ENCODE peak calls at places on chromosomes 1 and 21, in eight cellular contexts. M is A549; I is tibial nerve; X is CD8-positive, alpha-beta T cell; O is cardiac fibroblast; S is B cell; J is osteocyte; K is Calu3. N is an unnamed sample.

GRCh38 chr1:244197851-244198375 is 146.8 kb downstream of the ZBTB18 start:
- DNase-seq in M (no peak), I (no peak), X (no peak), O (no peak), S (no peak), J (no peak), K (no peak), N (no peak)

GRCh38 chr1:25702101-25702775 is 85.6 kb downstream of the MAN1C1 start:
- DNase-seq in M (no peak), I (no peak), X (no peak), O (no peak), S (no peak), J (no peak), K (no peak), N (no peak)

GRCh38 chr1:36352141-36352909 is 28.9 kb upstream of the EVA1B start:
- DNase-seq in M (no peak), I (no peak), X (no peak), O (peak), S (no peak), J (no peak), K (peak), N (no peak)

GRCh38 chr1:33500547-33500946 is 28.1 kb downstream of the ZSCAN20 start:
- DNase-seq in M (no peak), I (no peak), X (no peak), O (no peak), S (no peak), J (no peak), K (no peak), N (peak)

GRCh38 chr1:1171551-1172340 is 1.9 kb upstream of the TTLL10 start:
- DNase-seq in M (no peak), I (no peak), X (peak), O (no peak), S (peak), J (no peak), K (no peak), N (peak)

GRCh38 chr1:93704063-93704462 is 22.4 kb upstream of the BCAR3 start:
- DNase-seq in M (no peak), I (no peak), X (no peak), O (no peak), S (peak), J (no peak), K (no peak), N (no peak)

GRCh38 chr1:111471012-111471411 is 2.8 kb upstream of the C1orf162 start:
- DNase-seq in M (no peak), I (no peak), X (peak), O (no peak), S (peak), J (no peak), K (no peak), N (no peak)

GRCh38 chr1:203217139-203217621 is 12.3 kb downstream of the CHIT1 start:
- DNase-seq in M (no peak), I (no peak), X (no peak), O (no peak), S (no peak), J (no peak), K (peak), N (peak)

GRCh38 chr1:232655041-232655745 is 25.3 kb upstream of the SIPA1L2 start:
- DNase-seq in M (no peak), I (no peak), X (no peak), O (no peak), S (no peak), J (no peak), K (no peak), N (no peak)

GRCh38 chr1:248792342-248792741 is 33.4 kb downstream of the SH3BP5L start:
- DNase-seq in M (no peak), I (no peak), X (no peak), O (no peak), S (no peak), J (no peak), K (no peak), N (no peak)

GRCh38 chr1:226994357-226995063 is 54.4 kb downstream of the COQ8A start:
- DNase-seq in M (no peak), I (no peak), X (no peak), O (no peak), S (no peak), J (no peak), K (no peak), N (no peak)

GRCh38 chr1:225460021-225460736 is 32.3 kb upstream of the LBR start:
- DNase-seq in M (no peak), I (no peak), X (no peak), O (no peak), S (no peak), J (no peak), K (no peak), N (no peak)
- TF ChIP-seq CTCF in M (no peak), I (no peak), X (no peak), O (peak), S (no peak), J (no peak), K (no peak), N (no peak)

GRCh38 chr21:45578811-45579381 is 36.7 kb upstream of the SLC19A1 start:
- DNase-seq in M (no peak), I (no peak), X (no peak), O (no peak), S (no peak), J (peak), K (no peak), N (no peak)

GRCh38 chr21:45577806-45578801 is 35.9 kb upstream of the SLC19A1 start:
- DNase-seq in M (no peak), I (no peak), X (no peak), O (no peak), S (no peak), J (peak), K (peak), N (no peak)

GRCh38 chr21:45580181-45580575 is 37.9 kb upstream of the SLC19A1 start:
- DNase-seq in M (no peak), I (no peak), X (no peak), O (no peak), S (no peak), J (peak), K (no peak), N (no peak)

GRCh38 chr21:45580576-45581321 is 38.5 kb upstream of the SLC19A1 start:
- DNase-seq in M (no peak), I (no peak), X (no peak), O (no peak), S (no peak), J (peak), K (no peak), N (no peak)

GRCh38 chr21:45579383-45580180 is 37.3 kb upstream of the SLC19A1 start:
- DNase-seq in M (no peak), I (no peak), X (no peak), O (no peak), S (no peak), J (peak), K (no peak), N (no peak)
- TF ChIP-seq CTCF in M (no peak), I (no peak), X (no peak), O (no peak), S (no peak), J (no peak), K (no peak), N (no peak)

DNA sequence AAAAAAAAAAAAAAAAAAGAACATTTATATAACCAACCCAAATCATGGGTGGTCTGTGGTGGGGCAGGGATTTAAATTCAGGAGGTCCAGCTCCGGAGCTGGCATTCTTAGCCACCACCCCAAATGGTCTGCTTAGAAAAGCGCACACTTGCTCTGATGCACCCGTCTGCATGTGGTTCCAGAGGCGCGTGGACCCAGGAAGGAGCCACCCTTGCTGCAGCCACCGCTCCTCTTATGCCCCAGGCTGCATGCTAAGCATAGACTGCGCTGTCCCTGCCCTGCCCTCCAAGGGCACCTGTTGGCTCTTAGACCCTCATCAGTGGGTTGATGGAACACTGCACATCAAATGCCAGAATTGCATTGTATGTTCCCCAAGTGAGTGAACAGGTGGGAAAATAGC is 41.4 kb downstream of the ATP5PO start:
- DNase-seq in M (no peak), I (no peak), X (no peak), O (no peak), S (no peak), J (no peak), K (no peak), N (no peak)
- TF ChIP-seq CTCF in M (no peak), I (no peak), X (no peak), O (no peak), S (no peak), J (no peak), K (no peak), N (no peak)

DNA sequence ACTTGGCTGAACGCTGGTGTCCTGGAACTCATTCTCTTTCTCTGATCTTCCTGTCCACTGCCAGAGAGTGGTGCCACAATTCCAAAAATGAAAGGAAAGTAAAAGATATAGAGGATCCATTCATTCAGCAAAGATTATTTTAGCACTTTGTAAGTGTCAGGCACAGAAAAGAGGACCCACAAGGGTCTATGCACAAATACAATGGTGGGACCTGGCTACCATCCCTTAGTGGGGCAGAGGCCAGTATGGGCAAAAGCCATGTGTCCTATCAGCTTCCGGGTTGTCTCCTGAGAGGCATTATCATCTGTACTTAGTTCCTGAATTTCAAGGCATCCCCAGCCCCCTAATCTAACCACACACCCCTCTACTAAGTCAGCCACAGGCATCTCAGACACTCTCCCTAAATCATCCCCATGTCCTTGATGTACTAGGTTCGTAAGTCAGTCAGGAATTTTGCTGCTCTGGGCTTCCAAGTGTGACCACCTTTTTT is 19.0 kb downstream of the SSR2 start:
- DNase-seq in M (no peak), I (no peak), X (no peak), O (no peak), S (no peak), J (no peak), K (no peak), N (no peak)
- TF ChIP-seq CTCF in M (no peak), I (no peak), X (no peak), O (no peak), S (no peak), J (peak), K (no peak), N (no peak)

DNA sequence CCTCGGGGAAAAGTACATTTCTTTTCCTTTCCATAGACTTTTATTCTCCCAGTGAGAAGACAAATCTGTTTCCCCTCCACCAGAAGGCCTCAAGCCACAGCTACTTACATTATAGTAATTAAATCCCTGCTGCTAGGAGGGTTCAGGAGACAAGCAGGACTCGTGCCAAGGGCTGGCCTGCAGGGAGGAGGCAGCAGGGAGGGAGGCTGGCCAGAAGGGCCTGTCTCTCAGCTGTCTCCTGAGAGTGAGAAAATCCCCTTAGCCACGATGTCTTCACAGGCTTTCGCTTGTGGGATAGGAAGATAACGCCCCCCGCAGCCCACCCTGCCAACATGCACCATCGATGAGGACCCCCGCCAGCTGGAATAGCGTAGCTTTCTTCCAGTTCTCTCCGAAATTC is 14.0 kb downstream of the KCNN3 start:
- DNase-seq in M (no peak), I (no peak), X (no peak), O (no peak), S (no peak), J (no peak), K (no peak), N (no peak)
- TF ChIP-seq CTCF in M (no peak), I (no peak), X (no peak), O (no peak), S (no peak), J (no peak), K (no peak), N (no peak)

DNA sequence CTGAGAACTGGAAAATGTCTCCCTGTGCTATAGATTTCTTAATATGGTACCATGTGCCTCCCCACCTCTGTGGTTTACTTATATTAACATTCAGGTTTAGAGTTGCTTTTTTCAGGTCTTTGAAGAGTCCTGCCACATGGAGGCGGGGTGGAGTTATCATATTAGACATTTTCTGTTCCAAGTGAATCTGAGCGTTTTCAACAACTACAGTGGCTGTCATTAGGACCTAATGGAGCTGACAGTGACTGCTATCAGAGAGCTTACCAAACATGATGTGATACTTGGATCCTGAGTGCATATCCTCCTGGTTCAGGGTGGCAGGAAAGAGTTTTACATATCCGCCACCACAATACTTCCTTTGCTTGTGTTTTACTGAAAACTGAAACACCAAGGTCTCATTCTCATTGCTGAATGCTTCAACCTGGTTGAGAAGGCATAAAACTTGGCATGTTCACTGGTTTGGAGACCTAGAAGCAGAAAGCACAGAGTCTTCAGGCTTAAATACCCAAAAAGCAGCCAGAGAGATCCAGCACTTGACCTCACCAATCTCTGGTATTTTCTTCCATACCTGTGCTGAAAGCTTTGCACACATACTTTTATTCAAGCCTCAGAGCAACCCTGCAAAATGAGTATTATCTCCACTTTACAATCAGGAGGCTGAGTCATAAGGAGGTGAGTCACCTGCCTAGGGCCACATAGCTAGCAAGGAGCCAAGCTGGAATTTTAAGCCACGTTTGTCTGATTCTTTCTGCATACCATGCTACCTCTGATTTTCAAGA is 47.4 kb upstream of the OSBPL9 start:
- DNase-seq in M (peak), I (no peak), X (peak), O (peak), S (peak), J (no peak), K (peak), N (no peak)
- TF ChIP-seq CTCF in M (peak), I (peak), X (no peak), O (peak), S (no peak), J (peak), K (peak), N (no peak)

N was measured in endothelial cell.